ENCODE peak calls at places on chromosomes 12 and 14, in four cellular contexts. One of them, this sample, is unnamed.

GRCh38 chr12:77256924-77257323 is 191.6 kb upstream of the E2F7 start:
- DNase-seq in neural crest cell: no peak
- DNase-seq in activated CD4-positive, alpha-beta T cell treated with anti-CD3 and anti-CD28 coated beads for 48 hours: no peak
- DNase-seq in KG1: no peak
- DNase-seq in this sample: no peak

GRCh38 chr12:123546281-123546680 is 12.8 kb upstream of the RILPL1 start:
- DNase-seq in neural crest cell: no peak
- DNase-seq in KG1: no peak
- DNase-seq in activated CD4-positive, alpha-beta T cell treated with anti-CD3 and anti-CD28 coated beads for 48 hours: no peak
- DNase-seq in this sample: no peak

GRCh38 chr14:31083781-31084180 is 57.6 kb upstream of the STRN3 start:
- DNase-seq in neural crest cell: no peak
- DNase-seq in activated CD4-positive, alpha-beta T cell treated with anti-CD3 and anti-CD28 coated beads for 48 hours: no peak
- DNase-seq in KG1: no peak
- DNase-seq in this sample: no peak

GRCh38 chr12:87155616-87156015 is 873.6 kb downstream of the C12orf50 start:
- DNase-seq in activated CD4-positive, alpha-beta T cell treated with anti-CD3 and anti-CD28 coated beads for 48 hours: no peak
- DNase-seq in KG1: no peak
- DNase-seq in neural crest cell: no peak
- DNase-seq in this sample: no peak

GRCh38 chr12:19208456-19208855 is 78.9 kb downstream of the PLEKHA5 start:
- DNase-seq in KG1: no peak
- DNase-seq in neural crest cell: no peak
- DNase-seq in activated CD4-positive, alpha-beta T cell treated with anti-CD3 and anti-CD28 coated beads for 48 hours: no peak
- DNase-seq in this sample: no peak

GRCh38 chr12:11672833-11673232 is 23.4 kb downstream of the ETV6 start:
- DNase-seq in KG1: no peak
- DNase-seq in activated CD4-positive, alpha-beta T cell treated with anti-CD3 and anti-CD28 coated beads for 48 hours: no peak
- DNase-seq in neural crest cell: no peak
- DNase-seq in this sample: no peak

GRCh38 chr12:48813464-48814312 is 4.6 kb upstream of the CACNB3 start:
- DNase-seq in activated CD4-positive, alpha-beta T cell treated with anti-CD3 and anti-CD28 coated beads for 48 hours: no peak
- DNase-seq in KG1: no peak
- DNase-seq in neural crest cell: no peak
- DNase-seq in this sample: no peak

GRCh38 chr12:52230364-52231281 is 2.4 kb upstream of the KRT7 start:
- DNase-seq in activated CD4-positive, alpha-beta T cell treated with anti-CD3 and anti-CD28 coated beads for 48 hours: no peak
- DNase-seq in neural crest cell: no peak
- DNase-seq in KG1: no peak
- DNase-seq in this sample: no peak

GRCh38 chr14:76261371-76261811 is 109.7 kb downstream of the GPATCH2L start:
- DNase-seq in neural crest cell: no peak
- DNase-seq in activated CD4-positive, alpha-beta T cell treated with anti-CD3 and anti-CD28 coated beads for 48 hours: no peak
- DNase-seq in KG1: no peak
- DNase-seq in this sample: no peak

GRCh38 chr14:33524244-33524643 is 426.6 kb downstream of the EGLN3 start:
- DNase-seq in KG1: no peak
- DNase-seq in activated CD4-positive, alpha-beta T cell treated with anti-CD3 and anti-CD28 coated beads for 48 hours: no peak
- DNase-seq in neural crest cell: no peak
- DNase-seq in this sample: no peak

GRCh38 chr14:101503431-101504095 is 57.7 kb upstream of the DIO3 start:
- DNase-seq in neural crest cell: no peak
- DNase-seq in KG1: no peak
- DNase-seq in activated CD4-positive, alpha-beta T cell treated with anti-CD3 and anti-CD28 coated beads for 48 hours: no peak
- DNase-seq in this sample: no peak

GRCh38 chr12:62866451-62867082 is 68.4 kb downstream of the PPM1H start:
- DNase-seq in KG1: no peak
- DNase-seq in neural crest cell: no peak
- DNase-seq in activated CD4-positive, alpha-beta T cell treated with anti-CD3 and anti-CD28 coated beads for 48 hours: no peak
- DNase-seq in this sample: no peak

GRCh38 chr14:104075530-104076151 is 9.9 kb upstream of the ASPG start:
- DNase-seq in neural crest cell: no peak
- DNase-seq in activated CD4-positive, alpha-beta T cell treated with anti-CD3 and anti-CD28 coated beads for 48 hours: no peak
- DNase-seq in KG1: no peak
- DNase-seq in this sample: no peak

GRCh38 chr14:41830679-41831078 is 224.0 kb downstream of the LRFN5 start:
- DNase-seq in neural crest cell: no peak
- DNase-seq in activated CD4-positive, alpha-beta T cell treated with anti-CD3 and anti-CD28 coated beads for 48 hours: no peak
- DNase-seq in KG1: no peak
- DNase-seq in this sample: no peak

GRCh38 chr14:105700622-105701288 is 174.4 kb downstream of the TMEM121 start:
- DNase-seq in KG1: no peak
- DNase-seq in neural crest cell: no peak
- DNase-seq in activated CD4-positive, alpha-beta T cell treated with anti-CD3 and anti-CD28 coated beads for 48 hours: peak
- DNase-seq in this sample: peak

GRCh38 chr14:79825046-79825521 is 386.2 kb downstream of the DIO2 start:
- DNase-seq in KG1: no peak
- DNase-seq in activated CD4-positive, alpha-beta T cell treated with anti-CD3 and anti-CD28 coated beads for 48 hours: no peak
- DNase-seq in neural crest cell: no peak
- DNase-seq in this sample: no peak

GRCh38 chr12:117142094-117142493 is 42.9 kb upstream of the TESC start:
- DNase-seq in activated CD4-positive, alpha-beta T cell treated with anti-CD3 and anti-CD28 coated beads for 48 hours: no peak
- DNase-seq in KG1: no peak
- DNase-seq in neural crest cell: no peak
- DNase-seq in this sample: no peak

This sample was measured in activated CD8-positive, alpha-beta T cell treated with anti-CD3 and anti-CD28 coated beads for 36 hours.